ENCODE peak calls at places on chromosomes 4 and X, in seven cellular contexts. A is left lung; R is naive thymus-derived CD4-positive, alpha-beta T cell; I is GM23248; U is ascending aorta; Z is aorta; M is tibial artery. P is an unnamed sample. For H3K4me1, the result is how much of the 10 kb centered on the place peaks cover.

GRCh38 chr4:53804719-53805118 is 213.4 kb upstream of the LNX1 start:
- DNase-seq in Z (peak), R (no peak), M (no peak), A (peak), U (no peak), I (peak), P (no peak)

GRCh38 chr4:108247511-108248088 is 78.9 kb upstream of the LEF1 start:
- DNase-seq in A (peak), M (no peak), R (no peak), I (no peak), Z (no peak), U (no peak), P (no peak)

GRCh38 chr4:111632752-111633151 is 512.5 kb upstream of the FAM241A start:
- DNase-seq in M (no peak), A (no peak), I (peak), Z (no peak), U (no peak), R (no peak), P (no peak)

GRCh38 chrX:44945736-44946135 is 72.7 kb downstream of the KDM6A start:
- DNase-seq in U (no peak), I (no peak), Z (no peak), R (no peak), A (no peak), M (no peak), P (no peak)

GRCh38 chr4:113003841-113004240 is 45.6 kb upstream of the ANK2 start:
- DNase-seq in I (peak), U (no peak), M (no peak), Z (no peak), A (no peak), R (no peak), P (no peak)

GRCh38 chr4:186018261-186018660 is 50.7 kb upstream of the TLR3 start:
- DNase-seq in U (no peak), I (no peak), M (no peak), R (no peak), Z (no peak), A (no peak), P (no peak)

GRCh38 chrX:77493677-77494553 is 46.7 kb downstream of the FGF16 start:
- DNase-seq in R (no peak), Z (no peak), U (no peak), I (peak), A (no peak), M (no peak), P (no peak)

GRCh38 chr4:8182858-8183725 is 16.0 kb upstream of the SH3TC1 start:
- DNase-seq in M (peak), I (peak), A (peak), U (peak), Z (peak), R (no peak), P (peak)

GRCh38 chr4:57424231-57424897 is 314.2 kb upstream of the IGFBP7 start:
- DNase-seq in M (peak), U (peak), I (peak), R (no peak), A (no peak), Z (peak), P (no peak)

GRCh38 chr4:123352240-123352945 is 44.2 kb upstream of the SPRY1 start:
- DNase-seq in Z (no peak), I (peak), M (no peak), A (no peak), U (no peak), R (no peak), P (no peak)

GRCh38 chr4:76611611-76612010 is 176.6 kb downstream of the SHROOM3 start:
- DNase-seq in M (no peak), A (no peak), Z (peak), I (peak), R (no peak), U (peak), P (no peak)

GRCh38 chr4:75673027-75673958 is at the start of gene G3BP2:
- DNase-seq in A (peak), Z (peak), R (peak), M (peak), I (peak), U (peak), P (peak)

GRCh38 chrX:126165721-126166401 is at the start of gene DCAF12L2:
- DNase-seq in I (peak), U (no peak), R (no peak), M (no peak), Z (no peak), A (peak), P (peak)

GRCh38 chr4:143514432-143514831 is 930 bp downstream of the SMARCA5 start:
- DNase-seq in R (peak), U (peak), Z (peak), M (peak), I (peak), A (peak), P (peak)

GRCh38 chr4:143616771-143617170 is 83.7 kb downstream of the FREM3 start:
- DNase-seq in R (no peak), U (no peak), M (no peak), I (peak), Z (no peak), A (no peak), P (no peak)

GRCh38 chr4:72602396-72602795 is 33.4 kb upstream of the ADAMTS3 start:
- DNase-seq in A (no peak), Z (no peak), U (no peak), I (no peak), M (no peak), R (no peak), P (no peak)

GRCh38 chr4:124414641-124415040 is 297.9 kb downstream of the ANKRD50 start:
- DNase-seq in A (no peak), U (no peak), I (peak), R (no peak), Z (no peak), M (no peak), P (no peak)

GRCh38 chrX:43581167-43581566 is 74.9 kb upstream of the MAOA start:
- DNase-seq in R (no peak), A (no peak), M (no peak), Z (no peak), I (no peak), U (no peak), P (no peak)

GRCh38 chrX:105972690-105973386 is 65.7 kb downstream of the SERPINA7 start:
- DNase-seq in Z (no peak), U (no peak), M (no peak), R (no peak), I (no peak), A (no peak), P (no peak)

GRCh38 chrX:68114573-68115199 is 318.6 kb downstream of the OPHN1 start:
- DNase-seq in M (no peak), A (no peak), R (no peak), I (peak), U (no peak), Z (no peak), P (no peak)

GRCh38 chrX:17735396-17735795 is 1.9 kb upstream of the SCML1 start:
- DNase-seq in I (peak), Z (no peak), A (no peak), U (no peak), R (no peak), M (no peak), P (no peak)

GRCh38 chr4:22190855-22191254 is 242.3 kb upstream of the KCNIP4 start:
- DNase-seq in U (no peak), Z (no peak), I (peak), R (no peak), M (no peak), A (no peak), P (no peak)

GRCh38 chr4:153750197-153750817 is 9.5 kb downstream of the RNF175 start:
- DNase-seq in A (no peak), R (peak), M (peak), I (peak), U (peak), Z (peak), P (no peak)

GRCh38 chr4:83356899-83357661 is 22.4 kb upstream of the HPSE start:
- DNase-seq in M (no peak), R (no peak), A (no peak), Z (no peak), U (no peak), I (peak), P (no peak)

GRCh38 chr4:38154251-38154650 is 194.1 kb downstream of the PTTG2 start:
- DNase-seq in U (peak), Z (no peak), M (no peak), R (no peak), A (no peak), I (no peak), P (no peak)

GRCh38 chrX:3576886-3577516 is 136.4 kb downstream of the PRKX start:
- DNase-seq in I (peak), R (no peak), A (no peak), M (no peak), U (no peak), Z (no peak), P (no peak)

GRCh38 chr4:76981649-76982048 is 32.1 kb downstream of the SEPTIN11 start:
- DNase-seq in U (no peak), Z (no peak), A (no peak), R (no peak), M (no peak), I (no peak), P (no peak)

GRCh38 chr4:102868153-102868781 is 525 bp upstream of the CISD2 start:
- DNase-seq in R (no peak), I (no peak), A (no peak), M (peak), U (no peak), Z (peak), P (peak)

GRCh38 chr4:117357422-117357821 is 272.0 kb upstream of the TRAM1L1 start:
- DNase-seq in I (no peak), U (no peak), A (no peak), R (no peak), M (no peak), Z (no peak), P (no peak)

DNA sequence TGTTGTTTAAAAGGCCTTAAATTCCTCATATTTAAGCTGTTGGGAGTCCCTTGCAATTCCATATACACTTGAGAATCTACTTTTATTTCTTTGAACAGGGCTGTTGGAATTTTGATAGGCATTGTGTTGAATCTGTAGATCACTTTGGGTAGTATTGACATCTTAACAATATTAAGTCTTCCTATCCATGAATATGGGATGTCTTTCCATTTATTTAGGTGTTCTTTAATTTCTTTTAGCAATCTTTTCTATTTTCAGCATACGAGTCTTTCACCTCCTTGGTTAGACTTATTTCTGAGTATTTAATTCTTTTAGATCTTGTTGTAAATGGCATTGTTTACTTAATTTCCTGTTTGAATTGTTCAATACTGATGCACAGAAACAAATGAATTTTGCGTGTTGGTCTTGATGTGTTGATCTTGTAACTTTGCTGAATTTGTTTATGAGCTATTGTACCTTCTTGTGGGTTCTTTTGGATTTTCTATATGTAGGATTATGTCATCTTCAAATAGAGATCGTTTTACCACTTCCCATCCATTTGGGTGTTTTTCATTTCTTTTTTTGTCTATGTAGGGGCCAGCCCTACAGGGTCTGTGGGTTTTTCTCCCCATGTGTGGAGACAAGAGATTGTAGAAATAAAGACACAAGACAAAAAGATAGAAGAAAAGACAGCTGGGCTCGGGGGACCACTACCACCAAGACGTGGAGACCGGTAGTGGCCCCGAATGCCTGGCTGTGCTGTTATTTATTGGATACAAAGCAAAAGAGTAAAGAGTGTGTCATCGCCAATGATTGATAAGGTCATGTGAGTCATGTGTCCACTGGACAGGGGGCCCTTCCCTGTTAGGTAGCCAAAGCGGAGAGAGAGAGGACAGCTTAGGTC is 18.2 kb upstream of the CTBP1 start:
- DNase-seq in A (no peak), U (no peak), Z (no peak), I (no peak), R (no peak), M (no peak), P (no peak)
- H3K4me3 ChIP-seq in A (no peak), U (no peak), Z (no peak), I (no peak), R (peak), M (no peak), P (no peak)

GRCh38 chr4:2595436-2595835 is 59.0 kb downstream of the FAM193A start:
- DNase-seq in A (no peak), U (no peak), R (no peak), M (no peak), Z (no peak), I (no peak), P (no peak)

GRCh38 chr4:2604614-2605013 is 68.2 kb downstream of the FAM193A start:
- DNase-seq in R (no peak), I (no peak), U (no peak), M (no peak), A (no peak), Z (no peak), P (no peak)

GRCh38 chr4:2600878-2601277 is 64.4 kb downstream of the FAM193A start:
- DNase-seq in R (no peak), M (no peak), I (no peak), Z (no peak), U (no peak), A (no peak), P (no peak)

GRCh38 chr4:2596153-2596552 is 59.7 kb downstream of the FAM193A start:
- DNase-seq in A (no peak), Z (no peak), I (no peak), M (no peak), R (no peak), U (no peak), P (peak)

GRCh38 chr4:2598661-2599654 is 62.5 kb downstream of the FAM193A start:
- DNase-seq in I (peak), A (no peak), R (no peak), U (peak), M (no peak), Z (no peak), P (peak)
- H3K4me1 ChIP-seq in I (under half), A (under half), R (under half), U (under half), M (under half), Z (under half), P (under half)

DNA sequence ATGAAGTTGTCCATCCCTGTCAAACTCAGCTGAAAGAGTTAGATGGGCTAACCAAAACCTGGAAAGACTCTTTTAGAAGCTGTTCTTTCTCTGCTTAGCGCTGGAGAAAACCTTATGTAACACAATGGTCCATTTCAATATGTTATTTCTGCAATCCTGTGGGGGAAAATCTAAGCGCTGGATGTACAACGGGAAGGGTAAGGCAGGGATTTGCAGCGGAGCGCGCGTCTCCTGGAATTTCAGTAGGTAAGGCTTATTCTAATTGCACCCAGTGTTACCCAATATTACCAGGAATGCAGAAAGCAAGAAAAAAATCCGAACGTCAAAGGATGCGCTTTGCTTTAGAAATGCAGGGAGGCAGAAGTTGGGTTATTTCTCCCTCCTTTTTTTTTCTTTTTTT is 2.0 kb downstream of the HS3ST1 start:
- DNase-seq in Z (no peak), R (no peak), M (no peak), U (no peak), A (no peak), I (no peak), P (no peak)
- H3K4me3 ChIP-seq in Z (no peak), R (no peak), M (peak), U (peak), A (peak), I (no peak), P (peak)

GRCh38 chrX:151723156-151723760 is 7.4 kb downstream of the FATE1 start:
- DNase-seq in A (no peak), Z (no peak), I (no peak), M (no peak), R (no peak), U (no peak), P (no peak)

GRCh38 chrX:151726751-151727150 is 7.8 kb upstream of the CNGA2 start:
- DNase-seq in R (no peak), Z (no peak), I (no peak), M (no peak), A (no peak), U (peak), P (no peak)

GRCh38 chrX:151722241-151722846 is 6.5 kb downstream of the FATE1 start:
- DNase-seq in M (no peak), A (no peak), I (peak), U (no peak), R (no peak), Z (no peak), P (no peak)

GRCh38 chrX:151725338-151725614 is 9.3 kb upstream of the CNGA2 start:
- DNase-seq in Z (no peak), I (no peak), R (no peak), A (no peak), U (no peak), M (no peak), P (no peak)

DNA sequence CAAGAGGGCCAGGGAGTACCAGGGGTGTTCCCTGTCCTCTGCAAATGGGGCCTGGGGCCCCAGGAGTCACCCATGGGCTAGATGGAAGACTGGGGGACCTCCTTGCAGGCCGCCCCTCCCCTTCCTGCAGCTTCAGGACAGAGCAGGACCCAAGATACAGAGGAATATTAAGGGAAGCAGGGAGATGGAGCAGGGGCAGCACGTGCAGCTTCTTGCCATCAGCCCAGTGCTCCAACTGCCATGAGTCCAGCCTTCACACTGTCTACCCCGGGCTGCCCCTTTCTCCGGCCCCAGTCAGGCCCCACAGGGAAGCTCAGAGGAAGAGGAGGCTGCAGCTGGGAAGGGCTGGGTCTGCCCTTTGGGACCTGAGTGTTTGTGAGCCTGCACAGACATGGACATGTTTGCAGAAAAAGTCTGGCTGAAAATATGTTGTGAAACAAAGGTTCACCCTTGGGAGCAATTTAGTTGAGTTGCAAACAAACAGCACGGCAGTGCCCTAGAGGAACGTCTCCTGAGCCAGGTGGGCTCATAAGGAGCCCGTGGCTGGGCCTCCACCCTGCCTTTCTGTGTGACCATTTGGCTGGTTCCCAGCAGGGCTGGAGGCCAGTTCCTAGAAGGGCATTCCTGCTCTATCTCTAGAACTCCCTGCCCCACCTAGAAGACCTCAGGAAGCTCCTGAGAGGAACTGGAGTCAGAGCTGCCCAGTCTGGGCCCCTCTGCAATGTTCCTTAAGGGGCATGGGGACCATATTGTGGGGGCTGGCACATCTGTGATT is 8.9 kb downstream of the FATE1 start:
- DNase-seq in R (no peak), U (peak), I (no peak), M (no peak), Z (no peak), A (no peak), P (no peak)
- H3K4me1 ChIP-seq in R (under half), U (under half), I (under half), M (under half), Z (under half), A (under half), P (under half)

GRCh38 chr4:42490015-42490414 is 92.7 kb downstream of the SHISA3 start:
- DNase-seq in U (no peak), R (no peak), M (no peak), I (no peak), A (no peak), Z (no peak), P (no peak)

GRCh38 chr4:42487230-42487629 is 89.9 kb downstream of the SHISA3 start:
- DNase-seq in U (no peak), R (no peak), I (no peak), A (no peak), M (no peak), Z (no peak), P (no peak)

GRCh38 chr4:42488114-42488513 is 90.8 kb downstream of the SHISA3 start:
- DNase-seq in U (no peak), R (no peak), M (no peak), A (no peak), Z (no peak), I (no peak), P (no peak)

GRCh38 chr4:42488554-42488953 is 91.3 kb downstream of the SHISA3 start:
- DNase-seq in I (no peak), M (no peak), R (no peak), A (no peak), Z (no peak), U (no peak), P (no peak)

DNA sequence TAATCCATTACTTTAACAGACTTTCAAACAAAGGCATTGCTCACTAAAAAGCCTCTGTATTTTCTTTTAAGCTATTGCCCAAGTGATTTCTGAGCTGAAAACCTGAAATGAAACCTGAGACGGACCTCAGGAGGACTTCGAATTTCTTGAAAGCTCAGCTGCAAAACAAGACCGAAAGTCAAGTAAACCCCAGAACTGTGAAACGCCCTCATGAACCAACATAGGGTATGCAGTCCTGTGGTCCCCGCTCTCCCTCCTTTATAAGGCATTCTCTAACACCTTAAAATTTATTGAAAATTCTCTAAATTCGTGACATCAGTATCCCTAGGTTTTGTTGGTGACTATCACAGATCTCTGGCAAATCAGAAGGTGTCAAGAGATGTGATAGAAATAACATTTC is 91.8 kb downstream of the SHISA3 start:
- DNase-seq in A (no peak), M (no peak), I (no peak), R (no peak), U (no peak), Z (no peak), P (no peak)
- H3K4me3 ChIP-seq in A (no peak), M (no peak), I (no peak), R (no peak), U (no peak), Z (no peak), P (no peak)

GRCh38 chrX:33605997-33606396 is 394.6 kb upstream of the DMD start:
- DNase-seq in A (no peak), I (no peak), R (no peak), U (no peak), Z (no peak), M (no peak), P (no peak)
- H3K4me1 ChIP-seq in A (under half), I (under half), R (under half), U (under half), Z (under half), M (under half), P (under half)

GRCh38 chr4:23584024-23584423 is 305.8 kb downstream of the PPARGC1A start:
- DNase-seq in A (no peak), I (no peak), M (no peak), R (no peak), Z (no peak), U (no peak), P (no peak)
- H3K4me3 ChIP-seq in A (no peak), I (no peak), M (no peak), R (no peak), Z (no peak), U (no peak), P (no peak)

GRCh38 chrX:1026263-1027015 is 186.0 kb downstream of the CRLF2 start:
- DNase-seq in A (no peak), M (no peak), R (no peak), Z (no peak), I (no peak), U (no peak), P (no peak)
- H3K4me1 ChIP-seq in A (under half), M (under half), R (under half), Z (under half), I (under half), U (under half), P (under half)

GRCh38 chrX:10611441-10612090 is 8.8 kb downstream of the MID1 start:
- DNase-seq in M (no peak), Z (no peak), I (peak), A (no peak), U (no peak), R (no peak), P (no peak)
- H3K4me3 ChIP-seq in M (no peak), Z (no peak), I (peak), A (no peak), U (no peak), R (no peak), P (no peak)